ENCODE peak calls at places on chromosomes 4 and X, in four cellular contexts. C is central memory CD4-positive, alpha-beta T cell; Z is activated CD8-positive, alpha-beta memory T cell treated with anti-CD3 and anti-CD28 coated beads for 4 hours; V is SW 1271. J is an unnamed sample.

GRCh38 chr4:7649741-7650531 is 215.2 kb upstream of the PSAPL1 start:
- DNase-seq in C (peak), Z (peak), V (peak), J (peak)

GRCh38 chr4:100208459-100208858 is 18.2 kb upstream of the DDIT4L start:
- DNase-seq in C (no peak), Z (no peak), V (no peak), J (no peak)

GRCh38 chr4:159010563-159011260 is 92.2 kb upstream of the RAPGEF2 start:
- DNase-seq in C (no peak), Z (no peak), V (no peak), J (peak)

GRCh38 chr4:37977471-37978452 is 17.6 kb downstream of the PTTG2 start:
- DNase-seq in C (peak), Z (peak), V (peak), J (peak)

GRCh38 chr4:183658362-183659028 is 490 bp downstream of the RWDD4 start:
- DNase-seq in C (no peak), Z (no peak), V (peak), J (peak)

GRCh38 chrX:153102436-153102835 is 30.2 kb downstream of the PNMA6A start:
- DNase-seq in C (no peak), Z (no peak), V (no peak), J (no peak)

GRCh38 chr4:161949941-161950725 is 213.7 kb downstream of the FSTL5 start:
- DNase-seq in C (no peak), Z (no peak), V (peak), J (peak)

GRCh38 chr4:105058177-105058812 is 88.4 kb upstream of the TET2 start:
- DNase-seq in C (no peak), Z (no peak), V (peak), J (peak)

GRCh38 chr4:37453361-37454262 is 209.1 kb downstream of the NWD2 start:
- DNase-seq in C (peak), Z (no peak), V (peak), J (no peak)

J was measured in IMR-90.